ENCODE peak calls at places on chromosomes 16 and 17, in eight cellular contexts. R is AG10803; D is coronary artery; U is ovary; K is activated gamma-delta T cell treated with Interleukin-2 at 50 U/mL for 16 hours; S is IMR-90; J is stimulated activated CD8-positive, alpha-beta memory T cell treated with anti-CD3 and anti-CD28 coated beads, Interleukin-15, amount 100 ng/mL, for 4 hours; W is caudate nucleus. N is an unnamed sample.

GRCh38 chr16:20004931-20005330 is 68.8 kb downstream of the GPR139 start:
- DNase-seq in K (no peak), U (no peak), W (no peak), D (no peak), S (no peak), R (no peak), J (no peak), N (no peak)

GRCh38 chr17:72972263-72972951 is 120.1 kb downstream of the SLC39A11 start:
- DNase-seq in K (no peak), S (no peak), R (no peak), D (no peak), J (no peak), U (no peak), W (no peak), N (no peak)

GRCh38 chr17:19384723-19385391 is 2.1 kb downstream of the MFAP4 start:
- DNase-seq in U (peak; percentile 97), J (no peak), W (peak; percentile 74), D (peak; percentile 97), K (no peak), R (peak; percentile 97), S (peak; percentile 91), N (peak; percentile 97)

GRCh38 chr16:14553447-14553846 is 76.6 kb downstream of the PARN start:
- DNase-seq in D (no peak), K (no peak), S (no peak), R (no peak), U (no peak), W (no peak), J (no peak), N (no peak)

GRCh38 chr16:50797456-50797855 is 55.6 kb downstream of the CYLD start:
- DNase-seq in D (no peak), S (peak; percentile 42), K (no peak), R (peak; percentile 18), W (no peak), J (no peak), U (no peak), N (no peak)

GRCh38 chr17:16814439-16814838 is 124.4 kb downstream of the CCDC144A start:
- DNase-seq in W (no peak), U (no peak), S (no peak), D (no peak), R (no peak), J (no peak), K (no peak), N (no peak)

GRCh38 chr17:79997004-79997673 is 38.5 kb downstream of the TBC1D16 start:
- DNase-seq in K (peak; percentile 72), R (no peak), U (no peak), J (peak; percentile 34), W (no peak), D (no peak), S (no peak), N (no peak)

GRCh38 chr17:41813699-41814124 is 908 bp downstream of the FKBP10 start:
- DNase-seq in R (no peak), W (no peak), S (no peak), U (no peak), K (no peak), D (no peak), J (no peak), N (no peak)

GRCh38 chr17:27553019-27553511 is 77.9 kb upstream of the LGALS9 start:
- DNase-seq in K (no peak), W (no peak), S (no peak), D (no peak), U (no peak), R (no peak), J (no peak), N (no peak)

GRCh38 chr16:69223882-69224281 is 36.9 kb downstream of the SNTB2 start:
- DNase-seq in U (no peak), K (no peak), S (peak; percentile 79), R (peak; percentile 42), W (no peak), D (no peak), J (no peak), N (no peak)

GRCh38 chr16:1923299-1924034 is 5.3 kb upstream of the HS3ST6 start:
- DNase-seq in D (no peak), J (no peak), W (no peak), R (peak; percentile 38), K (no peak), S (no peak), U (no peak), N (no peak)

GRCh38 chr16:73126453-73126853 is 78.5 kb upstream of the ZFHX3 start:
- DNase-seq in D (no peak), U (no peak), R (peak; percentile 88), J (no peak), W (no peak), K (no peak), S (peak; percentile 61), N (peak; percentile 80)

GRCh38 chr17:63082952-63083351 is 116.9 kb downstream of the TANC2 start:
- DNase-seq in U (no peak), W (no peak), R (peak; percentile 20), S (peak; percentile 55), J (no peak), K (no peak), D (no peak), N (no peak)

GRCh38 chr17:77834170-77835115 is 124.1 kb upstream of the TNRC6C start:
- DNase-seq in U (no peak), D (peak; percentile 84), S (peak; percentile 86), J (peak; percentile 47), K (peak; percentile 73), R (peak; percentile 75), W (no peak), N (peak; percentile 73)

GRCh38 chr17:7656958-7657715 is 6.4 kb downstream of the ATP1B2 start:
- DNase-seq in J (no peak), R (no peak), S (no peak), D (no peak), K (no peak), U (peak; percentile 73), W (no peak), N (peak; percentile 77)

GRCh38 chr17:80758793-80759673 is 214.4 kb downstream of the RPTOR start:
- DNase-seq in R (no peak), U (no peak), J (no peak), K (no peak), S (peak; percentile 39), D (no peak), W (no peak), N (peak; percentile 69)

GRCh38 chr16:56814537-56815432 is 50.2 kb upstream of the SLC12A3 start:
- DNase-seq in D (no peak), W (no peak), S (no peak), K (no peak), J (no peak), U (no peak), R (no peak), N (no peak)

GRCh38 chr16:11354733-11355574 is 9.7 kb downstream of the RMI2 start:
- DNase-seq in U (peak; percentile 73), W (no peak), D (no peak), R (peak; percentile 40), K (peak; percentile 69), S (peak; percentile 92), J (peak; percentile 63), N (peak; percentile 58)

GRCh38 chr17:2478446-2478845 is 33.2 kb downstream of the METTL16 start:
- DNase-seq in S (no peak), K (no peak), W (no peak), U (no peak), R (no peak), J (no peak), D (no peak), N (no peak)

GRCh38 chr16:57032931-57033330 is 43.6 kb downstream of the NLRC5 start:
- DNase-seq in R (no peak), J (no peak), S (no peak), W (no peak), D (no peak), U (no peak), K (no peak), N (no peak)

GRCh38 chr17:44121997-44122824 is 1.2 kb downstream of the HDAC5 start:
- DNase-seq in W (no peak), R (no peak), K (no peak), D (peak; percentile 73), U (no peak), S (no peak), J (no peak), N (no peak)

GRCh38 chr17:43645765-43646481 is 15.8 kb downstream of the MEOX1 start:
- DNase-seq in K (no peak), R (peak; percentile 49), W (no peak), S (no peak), D (no peak), U (peak; percentile 60), J (no peak), N (peak; percentile 88)

GRCh38 chr17:55433629-55434422 is 12.2 kb upstream of the MMD start:
- DNase-seq in D (no peak), S (peak; percentile 96), U (no peak), R (peak; percentile 93), K (no peak), J (no peak), W (no peak), N (peak; percentile 83)

GRCh38 chr17:44757918-44758413 is 822 bp upstream of the ADAM11 start:
- DNase-seq in U (no peak), S (no peak), J (no peak), D (no peak), W (no peak), R (no peak), K (no peak), N (no peak)

GRCh38 chr17:64146418-64147109 is 16.6 kb upstream of the ERN1 start:
- DNase-seq in S (peak; percentile 72), W (no peak), D (peak; percentile 85), J (no peak), U (peak; percentile 68), K (peak; percentile 32), R (peak; percentile 74), N (peak; percentile 85)

GRCh38 chr16:53091508-53092211 is 36.9 kb downstream of the CHD9 start:
- DNase-seq in D (peak; percentile 77), W (peak; percentile 80), U (peak; percentile 43), R (peak; percentile 91), K (no peak), S (peak; percentile 92), J (no peak), N (peak; percentile 85)

GRCh38 chr16:88338896-88339295 is 43.9 kb upstream of the ZNF469 start:
- DNase-seq in K (no peak), R (no peak), S (no peak), W (no peak), J (no peak), U (no peak), D (no peak), N (no peak)

GRCh38 chr17:19003966-19004600 is 481 bp downstream of the FAM83G start:
- DNase-seq in R (peak; percentile 38), K (peak; percentile 23), S (peak; percentile 36), W (no peak), D (no peak), J (peak; percentile 37), U (peak; percentile 44), N (no peak)

GRCh38 chr17:82890339-82890730 is 50.5 kb upstream of the ZNF750 start:
- DNase-seq in J (no peak), K (no peak), W (no peak), U (no peak), R (no peak), S (no peak), D (no peak), N (no peak)